ENCODE peak calls at places on chromosomes 6 and 20, in five cellular contexts. N is AG08395; U is Right ventricle myocardium superior; W is heart right ventricle; C is effector memory CD4-positive, alpha-beta T cell. K is an unnamed sample.

GRCh38 chr6:158711264-158711663 is 61.4 kb downstream of the SYTL3 start:
- DNase-seq in C (no peak), N (no peak), U (no peak), W (no peak), K (no peak)

GRCh38 chr6:95518630-95519227 is 58.6 kb upstream of the MANEA start:
- DNase-seq in U (no peak), C (no peak), N (no peak), W (no peak), K (no peak)

GRCh38 chr20:53656653-53657288 is 63.1 kb upstream of the ZNF217 start:
- DNase-seq in W (no peak), U (no peak), N (peak), C (no peak), K (no peak)

GRCh38 chr20:12255571-12255970 is 337.9 kb downstream of the BTBD3 start:
- DNase-seq in N (no peak), C (no peak), U (no peak), W (no peak), K (no peak)

GRCh38 chr6:98836025-98836961 is 1.9 kb downstream of the POU3F2 start:
- DNase-seq in W (no peak), N (no peak), C (no peak), U (no peak), K (peak)

GRCh38 chr6:104653786-104654185 is 205.9 kb downstream of the HACE1 start:
- DNase-seq in C (no peak), W (no peak), U (no peak), N (no peak), K (no peak)

GRCh38 chr6:53151676-53152075 is 3.0 kb upstream of the GCM1 start:
- DNase-seq in U (no peak), N (no peak), W (no peak), C (no peak), K (no peak)

GRCh38 chr6:135280375-135281136 is 99.4 kb downstream of the MYB start:
- DNase-seq in W (no peak), U (no peak), N (no peak), C (no peak), K (no peak)

GRCh38 chr6:24931752-24932691 is 3.7 kb downstream of the RIPOR2 start:
- DNase-seq in N (no peak), U (no peak), W (no peak), C (no peak), K (no peak)

GRCh38 chr6:54285595-54285994 is 22.6 kb upstream of the TINAG start:
- DNase-seq in N (peak), U (no peak), C (no peak), W (no peak), K (no peak)